ENCODE peak calls at places on chromosomes 1 and 21, in seven cellular contexts. O is NCI-H2107; V is Kasumi-1; K is H9; R is NCI-H2081; E is stimulated activated CD4-positive, alpha-beta T cell treated with anti-CD3 and anti-CD28 coated beads, Interleukin-15, amount 100 ng/mL, for 48 hours; G is activated T-cell treated with anti-CD3 and anti-CD28 coated beads for 4 hours. X is an unnamed sample.
A peak's percentile ranks its signal among the peaks of the same experiment; 100 is the strongest.

GRCh38 chr21:33971492-33972013 is 55.9 kb upstream of the ATP5PO start:
- DNase-seq in R (no peak), K (no peak), G (no peak), V (no peak), O (no peak), E (no peak), X (no peak)

GRCh38 chr1:14970799-14971141 is 182.8 kb upstream of the TMEM51 start:
- DNase-seq in R (no peak), V (no peak), K (no peak), O (no peak), G (no peak), E (no peak), X (no peak)

GRCh38 chr1:82401116-82401515 is 600.4 kb downstream of the ADGRL2 start:
- DNase-seq in O (no peak), R (peak; percentile 35), V (peak; percentile 20), K (no peak), E (no peak), G (no peak), X (no peak)

GRCh38 chr1:235426143-235426542 is 58.9 kb downstream of the TBCE start:
- DNase-seq in K (no peak), E (no peak), V (no peak), R (no peak), O (no peak), G (no peak), X (no peak)

GRCh38 chr1:14895727-14896126 is 257.8 kb upstream of the TMEM51 start:
- DNase-seq in O (no peak), R (no peak), K (no peak), G (no peak), E (no peak), V (no peak), X (no peak)

GRCh38 chr1:246680180-246680579 is 44.0 kb upstream of the SCCPDH start:
- DNase-seq in R (no peak), G (no peak), K (no peak), V (no peak), O (no peak), E (no peak), X (no peak)

GRCh38 chr21:42230636-42231035 is 11.7 kb downstream of the ABCG1 start:
- DNase-seq in K (no peak), V (no peak), O (no peak), G (no peak), E (no peak), R (no peak), X (no peak)

GRCh38 chr1:171922999-171923398 is 81.7 kb downstream of the DNM3 start:
- DNase-seq in E (no peak), V (no peak), G (no peak), R (no peak), K (no peak), O (no peak), X (no peak)